ENCODE peak calls at places on chromosome 13, in eight cellular contexts. L is body of pancreas; N is CD8-positive, alpha-beta memory T cell; O is esophagus squamous epithelium; A is neuronal stem cell; X is IMR-90; Z is HepG2; V is uterus. D is an unnamed sample. For H3K4me1, the result is how much of the 10 kb centered on the place peaks cover.

GRCh38 chr13:95296326-95296939 is 4.8 kb downstream of the ABCC4 start:
- DNase-seq in L (peak), N (peak), O (no peak), A (no peak), X (no peak), Z (peak), V (no peak), D (no peak)

GRCh38 chr13:77213644-77214043 is 113.2 kb downstream of the MYCBP2 start:
- DNase-seq in L (no peak), N (no peak), O (no peak), A (no peak), X (peak), Z (no peak), V (no peak), D (no peak)

GRCh38 chr13:73967397-73968165 is 166.6 kb downstream of the KLF12 start:
- DNase-seq in L (no peak), N (no peak), O (no peak), A (no peak), X (no peak), Z (no peak), V (no peak), D (no peak)

GRCh38 chr13:66864627-66865026 is 365.5 kb downstream of the PCDH9 start:
- DNase-seq in L (no peak), N (no peak), O (no peak), A (no peak), X (no peak), Z (no peak), V (no peak), D (no peak)

GRCh38 chr13:71864094-71864980 is 2.7 kb downstream of the DACH1 start:
- DNase-seq in L (peak), N (no peak), O (peak), A (no peak), X (no peak), Z (no peak), V (peak), D (no peak)

GRCh38 chr13:28346136-28346535 is 148.8 kb downstream of the FLT1 start:
- DNase-seq in L (no peak), N (no peak), O (no peak), A (no peak), X (peak), Z (no peak), V (no peak), D (no peak)

GRCh38 chr13:25821761-25822160 is 230.1 kb downstream of the SHISA2 start:
- DNase-seq in L (no peak), N (no peak), O (no peak), A (no peak), X (no peak), Z (no peak), V (no peak), D (no peak)

GRCh38 chr13:28574617-28575142 is 79.8 kb upstream of the FLT1 start:
- DNase-seq in L (no peak), N (no peak), O (no peak), A (no peak), X (peak), Z (peak), V (no peak), D (no peak)

GRCh38 chr13:102693250-102693649 is 1.6 kb downstream of the METTL21C start:
- DNase-seq in L (no peak), N (no peak), O (no peak), A (no peak), X (no peak), Z (no peak), V (no peak), D (no peak)

GRCh38 chr13:33471182-33471581 is 185.6 kb upstream of the STARD13 start:
- DNase-seq in L (no peak), N (no peak), O (no peak), A (no peak), X (peak), Z (no peak), V (no peak), D (no peak)

GRCh38 chr13:35860661-35861060 is 270.5 kb downstream of the DCLK1 start:
- DNase-seq in L (no peak), N (no peak), O (no peak), A (no peak), X (no peak), Z (no peak), V (no peak), D (no peak)

GRCh38 chr13:58712191-58712590 is 1080.6 kb downstream of the PCDH17 start:
- DNase-seq in L (no peak), N (no peak), O (no peak), A (peak), X (no peak), Z (no peak), V (no peak), D (no peak)

GRCh38 chr13:109010912-109011311 is 381.5 kb downstream of the MYO16 start:
- DNase-seq in L (no peak), N (no peak), O (no peak), A (no peak), X (no peak), Z (no peak), V (no peak), D (no peak)

GRCh38 chr13:84208251-84208650 is 326.0 kb upstream of the SLITRK1 start:
- DNase-seq in L (no peak), N (no peak), O (no peak), A (no peak), X (no peak), Z (no peak), V (no peak), D (no peak)

GRCh38 chr13:95956589-95957148 is 96.5 kb downstream of the UGGT2 start:
- DNase-seq in L (no peak), N (no peak), O (no peak), A (no peak), X (no peak), Z (no peak), V (no peak), D (no peak)

GRCh38 chr13:80726895-80727294 is 386.0 kb upstream of the SPRY2 start:
- DNase-seq in L (no peak), N (no peak), O (no peak), A (no peak), X (no peak), Z (no peak), V (no peak), D (no peak)

GRCh38 chr13:97119899-97120745 is 102.0 kb upstream of the MBNL2 start:
- DNase-seq in L (no peak), N (no peak), O (no peak), A (no peak), X (peak), Z (no peak), V (no peak), D (no peak)

GRCh38 chr13:29934531-29935308 is 84.3 kb upstream of the UBL3 start:
- DNase-seq in L (no peak), N (no peak), O (no peak), A (no peak), X (no peak), Z (no peak), V (no peak), D (no peak)

GRCh38 chr13:41645313-41645712 is 188.0 kb downstream of the RGCC start:
- DNase-seq in L (peak), N (no peak), O (no peak), A (no peak), X (peak), Z (peak), V (peak), D (no peak)
- H3K4me3 ChIP-seq in L (no peak), N (no peak), O (no peak), A (no peak), X (no peak), Z (no peak), V (no peak), D (no peak)

GRCh38 chr13:110236831-110237261 is 70.1 kb downstream of the COL4A1 start:
- DNase-seq in L (no peak), N (no peak), O (no peak), A (no peak), X (no peak), Z (no peak), V (peak), D (no peak)
- H3K4me1 ChIP-seq in L (under half), N (under half), O (half or more), A (under half), X (under half), Z (under half), V (under half), D (under half)

GRCh38 chr13:75443356-75443958 is 38.5 kb downstream of the TBC1D4 start:
- DNase-seq in L (no peak), N (no peak), O (no peak), A (no peak), X (no peak), Z (no peak), V (no peak), D (no peak)

GRCh38 chr13:75446874-75447273 is 35.1 kb downstream of the TBC1D4 start:
- DNase-seq in L (no peak), N (no peak), O (no peak), A (no peak), X (no peak), Z (no peak), V (no peak), D (no peak)

GRCh38 chr13:75445717-75446529 is 36.0 kb downstream of the TBC1D4 start:
- DNase-seq in L (no peak), N (no peak), O (no peak), A (no peak), X (peak), Z (no peak), V (no peak), D (no peak)

GRCh38 chr13:75444016-75444415 is 38.0 kb downstream of the TBC1D4 start:
- DNase-seq in L (no peak), N (no peak), O (no peak), A (no peak), X (no peak), Z (peak), V (no peak), D (no peak)

GRCh38 chr13:75447493-75447892 is 34.5 kb downstream of the TBC1D4 start:
- DNase-seq in L (no peak), N (no peak), O (no peak), A (no peak), X (no peak), Z (no peak), V (no peak), D (no peak)
- H3K4me3 ChIP-seq in L (no peak), N (no peak), O (no peak), A (no peak), X (no peak), Z (no peak), V (no peak), D (no peak)

GRCh38 chr13:63427170-63427569 is 2011.5 kb upstream of the PCDH20 start:
- DNase-seq in L (no peak), N (no peak), O (no peak), A (no peak), X (no peak), Z (no peak), V (no peak), D (no peak)
- H3K4me1 ChIP-seq in L (under half), N (under half), O (under half), A (under half), X (under half), Z (under half), V (under half), D (under half)

GRCh38 chr13:98411013-98411412 is 165.9 kb downstream of the STK24 start:
- DNase-seq in L (no peak), N (no peak), O (no peak), A (no peak), X (no peak), Z (no peak), V (no peak), D (no peak)

GRCh38 chr13:98407575-98407974 is 169.3 kb downstream of the STK24 start:
- DNase-seq in L (no peak), N (no peak), O (no peak), A (no peak), X (no peak), Z (no peak), V (no peak), D (no peak)

GRCh38 chr13:98409281-98409680 is 167.6 kb downstream of the STK24 start:
- DNase-seq in L (no peak), N (no peak), O (no peak), A (no peak), X (no peak), Z (no peak), V (no peak), D (no peak)

GRCh38 chr13:98411617-98412310 is 165.1 kb downstream of the STK24 start:
- DNase-seq in L (peak), N (peak), O (no peak), A (no peak), X (no peak), Z (no peak), V (no peak), D (peak)

DNA sequence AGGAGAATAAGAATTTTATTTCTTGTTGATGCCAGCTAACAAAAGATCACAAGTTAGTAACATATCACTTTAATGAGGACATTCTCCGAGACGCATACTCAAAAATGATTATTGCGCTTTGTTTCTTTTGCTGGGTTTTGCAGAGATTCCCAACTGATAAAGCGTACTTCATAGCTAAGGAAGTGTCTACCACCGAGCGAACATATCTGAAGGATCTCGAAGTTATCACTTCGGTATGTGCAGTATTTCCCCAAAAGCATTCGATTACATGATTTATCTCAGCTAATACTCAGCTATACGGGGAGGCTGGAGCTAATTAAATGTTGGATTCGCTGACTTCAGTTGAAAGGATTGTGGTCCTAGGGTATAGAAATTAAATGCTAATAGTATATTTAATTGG is 166.3 kb downstream of the STK24 start:
- DNase-seq in L (no peak), N (no peak), O (no peak), A (no peak), X (no peak), Z (no peak), V (no peak), D (no peak)
- H3K4me3 ChIP-seq in L (no peak), N (no peak), O (no peak), A (no peak), X (no peak), Z (no peak), V (no peak), D (no peak)

GRCh38 chr13:100547805-100548204 is 40.8 kb downstream of the GGACT start:
- DNase-seq in L (peak), N (no peak), O (no peak), A (no peak), X (no peak), Z (no peak), V (no peak), D (no peak)

GRCh38 chr13:100543872-100544602 is 44.6 kb downstream of the GGACT start:
- DNase-seq in L (no peak), N (no peak), O (no peak), A (no peak), X (no peak), Z (peak), V (no peak), D (no peak)

GRCh38 chr13:100546713-100547405 is 41.7 kb downstream of the GGACT start:
- DNase-seq in L (no peak), N (no peak), O (no peak), A (no peak), X (no peak), Z (no peak), V (no peak), D (no peak)

GRCh38 chr13:100544866-100545683 is 43.5 kb downstream of the GGACT start:
- DNase-seq in L (peak), N (no peak), O (no peak), A (no peak), X (no peak), Z (no peak), V (no peak), D (no peak)

GRCh38 chr13:100545684-100546061 is 42.9 kb downstream of the GGACT start:
- DNase-seq in L (no peak), N (no peak), O (no peak), A (no peak), X (no peak), Z (no peak), V (no peak), D (no peak)
- H3K4me1 ChIP-seq in L (under half), N (under half), O (half or more), A (under half), X (under half), Z (under half), V (under half), D (under half)

DNA sequence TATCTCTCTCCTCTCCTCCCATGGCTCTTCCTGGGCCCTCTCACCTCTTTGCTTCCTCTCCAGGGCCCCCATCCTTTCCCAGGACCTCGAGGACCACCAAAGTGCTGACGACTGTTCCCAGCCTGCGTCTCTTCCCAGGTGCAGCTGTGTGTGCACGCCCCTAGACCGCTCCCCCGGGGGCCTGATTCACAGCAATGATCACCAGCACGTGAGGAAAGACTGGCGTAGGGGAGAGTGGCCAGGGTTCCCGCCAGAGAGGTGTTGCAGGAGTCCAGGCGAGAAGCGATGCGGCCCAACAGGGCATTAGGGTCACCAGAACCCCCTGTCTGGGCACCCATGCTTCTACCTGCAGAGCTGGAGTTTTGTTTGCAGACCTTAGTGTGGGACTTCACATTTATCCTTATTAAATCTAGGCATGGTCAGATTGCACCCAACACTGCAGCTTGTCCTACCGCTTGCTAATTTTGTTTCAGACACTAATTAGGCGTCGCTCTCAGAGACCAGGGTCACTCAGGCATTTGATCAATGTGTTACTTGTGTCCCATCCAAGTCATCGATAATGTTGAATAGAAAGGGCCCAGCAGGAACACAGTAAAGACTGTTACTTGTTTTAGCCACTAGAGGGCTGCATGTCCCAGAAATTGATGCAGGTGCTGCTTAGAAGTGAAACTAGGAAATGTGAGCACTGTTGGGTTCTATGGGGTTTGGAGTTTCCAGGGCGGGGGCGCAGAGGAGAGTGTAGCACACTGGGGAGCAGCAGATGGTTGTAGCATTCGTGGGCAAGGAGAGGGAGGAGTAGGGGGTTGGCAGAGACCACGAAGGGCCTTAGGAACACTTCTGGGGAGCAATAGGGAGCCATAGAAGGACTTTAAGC is 53.2 kb downstream of the CDADC1 start:
- DNase-seq in L (peak), N (peak), O (no peak), A (peak), X (peak), Z (peak), V (peak), D (peak)
- H3K4me3 ChIP-seq in L (no peak), N (peak), O (peak), A (no peak), X (no peak), Z (peak), V (peak), D (peak)

GRCh38 chr13:24272452-24273161 is 36.8 kb upstream of the C1QTNF9 start:
- DNase-seq in L (no peak), N (peak), O (no peak), A (no peak), X (no peak), Z (no peak), V (no peak), D (no peak)

GRCh38 chr13:24271231-24271610 is 38.2 kb upstream of the C1QTNF9 start:
- DNase-seq in L (no peak), N (no peak), O (no peak), A (no peak), X (no peak), Z (no peak), V (no peak), D (peak)

GRCh38 chr13:24270639-24271131 is 38.7 kb upstream of the C1QTNF9 start:
- DNase-seq in L (peak), N (peak), O (peak), A (no peak), X (peak), Z (peak), V (peak), D (peak)

GRCh38 chr13:24269803-24270202 is 39.6 kb upstream of the C1QTNF9 start:
- DNase-seq in L (no peak), N (no peak), O (no peak), A (no peak), X (peak), Z (no peak), V (no peak), D (peak)

DNA sequence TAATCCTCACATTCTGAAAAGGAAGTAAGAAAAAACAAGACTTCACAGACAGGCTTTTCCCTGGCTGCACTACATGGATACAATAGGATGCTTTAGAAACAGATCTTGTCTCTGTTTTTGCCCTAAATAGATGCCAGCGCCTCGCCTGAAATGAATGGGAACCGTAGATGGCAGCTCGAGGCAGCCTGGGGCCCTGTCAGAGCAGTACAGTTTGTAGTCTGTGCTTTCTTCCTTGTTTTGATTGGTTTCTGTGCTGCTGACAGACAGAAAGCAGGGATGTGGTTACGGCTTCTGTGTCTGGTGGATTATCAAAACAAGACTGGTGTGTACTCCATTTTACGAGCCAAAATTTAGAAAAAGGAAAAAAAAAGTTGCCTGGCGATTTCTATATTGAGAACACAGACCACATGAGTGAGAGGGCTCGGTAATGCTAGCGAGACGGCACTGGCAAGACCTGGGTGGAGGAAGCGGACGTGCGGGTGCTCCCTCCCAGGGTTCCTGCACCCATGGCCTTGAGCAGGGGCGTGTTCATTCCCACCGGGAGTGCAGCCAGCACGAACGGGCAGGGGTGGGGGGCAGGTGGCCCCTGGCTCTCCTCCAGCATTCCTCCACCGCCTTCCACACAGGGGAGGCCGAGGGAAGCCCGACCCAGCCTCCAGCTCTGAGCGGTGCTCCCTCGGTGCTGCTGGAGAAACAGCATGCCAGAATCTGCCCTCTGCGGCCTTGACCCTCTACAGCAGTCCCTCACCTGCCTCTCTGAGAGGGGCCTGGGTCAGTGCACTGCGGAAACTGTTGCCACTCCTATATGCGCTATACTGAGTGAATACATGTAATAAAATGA is 37.5 kb upstream of the C1QTNF9 start:
- DNase-seq in L (peak), N (peak), O (no peak), A (no peak), X (peak), Z (peak), V (peak), D (peak)
- H3K4me1 ChIP-seq in L (half or more), N (half or more), O (half or more), A (under half), X (under half), Z (under half), V (under half), D (half or more)

GRCh38 chr13:52405767-52406494 is at the start of gene THSD1:
- DNase-seq in L (peak), N (peak), O (no peak), A (peak), X (peak), Z (no peak), V (peak), D (no peak)
- H3K4me3 ChIP-seq in L (no peak), N (peak), O (peak), A (peak), X (peak), Z (no peak), V (peak), D (peak)